ENCODE peak calls at places on chromosomes 3 and 15, in eight cellular contexts. O, X, Y, P, T, K, N and H are unnamed samples.

GRCh38 chr3:194572131-194572789 is 61.0 kb downstream of the TMEM44 start:
- DNase-seq in X (no peak), O (peak; percentile 62), Y (no peak), K (peak; percentile 40), T (no peak), P (no peak), N (peak; percentile 57), H (peak; percentile 67)

GRCh38 chr15:34336947-34337556 is 529 bp downstream of the SLC12A6 start:
- DNase-seq in O (no peak), K (peak; percentile 16), N (peak; percentile 67), Y (peak; percentile 41), T (no peak), P (no peak), X (no peak), H (no peak)

GRCh38 chr3:169812124-169812843 is 386 bp upstream of the LRRIQ4 start:
- DNase-seq in O (peak; percentile 32), Y (peak; percentile 60), T (peak; percentile 86), K (peak; percentile 82), X (peak; percentile 52), P (no peak), N (peak; percentile 84), H (no peak)

GRCh38 chr3:159607856-159608255 is 380.8 kb upstream of the IL12A start:
- DNase-seq in N (no peak), P (no peak), O (no peak), X (no peak), K (no peak), Y (no peak), T (no peak), H (no peak)

GRCh38 chr3:20074226-20075063 is 34.2 kb downstream of the KAT2B start:
- DNase-seq in K (no peak), P (no peak), Y (no peak), N (no peak), T (no peak), X (no peak), O (no peak), H (no peak)

GRCh38 chr3:180059351-180059750 is 22.6 kb upstream of the PEX5L start:
- DNase-seq in K (no peak), T (no peak), Y (no peak), P (no peak), X (no peak), N (no peak), O (no peak), H (no peak)

GRCh38 chr3:152279474-152279873 is 10.7 kb downstream of the MBNL1 start:
- DNase-seq in N (no peak), X (no peak), P (no peak), K (no peak), Y (no peak), O (no peak), T (no peak), H (no peak)

GRCh38 chr15:52558196-52558595 is 10.6 kb downstream of the ARPP19 start:
- DNase-seq in K (no peak), T (no peak), N (no peak), Y (no peak), X (no peak), P (peak; percentile 70), O (no peak), H (no peak)

GRCh38 chr3:100609305-100609704 is at the start of gene ADGRG7:
- DNase-seq in N (no peak), O (no peak), P (no peak), T (no peak), X (no peak), Y (no peak), K (no peak), H (no peak)

GRCh38 chr3:100609963-100610362 is 562 bp downstream of the ADGRG7 start:
- DNase-seq in K (no peak), X (no peak), P (no peak), Y (no peak), O (no peak), T (no peak), N (no peak), H (no peak)

GRCh38 chr3:100603449-100603848 is 6.0 kb upstream of the ADGRG7 start:
- DNase-seq in N (no peak), X (no peak), T (no peak), K (peak; percentile 43), Y (peak; percentile 6), P (no peak), O (no peak), H (no peak)

GRCh38 chr3:100605358-100605757 is 4.0 kb upstream of the ADGRG7 start:
- DNase-seq in K (peak; percentile 5), T (no peak), Y (no peak), O (no peak), X (no peak), N (no peak), P (no peak), H (no peak)

GRCh38 chr3:100606894-100607512 is 2.4 kb upstream of the ADGRG7 start:
- DNase-seq in N (no peak), T (no peak), O (no peak), X (no peak), K (no peak), P (no peak), Y (no peak), H (no peak)
- TF ChIP-seq CTCF in N (no peak), T (no peak), O (no peak), X (no peak), K (no peak), P (peak; percentile 20), Y (no peak), H (no peak)

GRCh38 chr15:43516185-43516584 is 1.2 kb upstream of the MAP1A start:
- DNase-seq in Y (no peak), X (no peak), O (no peak), K (no peak), N (no peak), P (no peak), T (no peak), H (no peak)

GRCh38 chr15:43516801-43517353 is 531 bp upstream of the MAP1A start:
- DNase-seq in Y (no peak), N (no peak), K (no peak), P (no peak), T (no peak), O (no peak), X (no peak), H (no peak)

GRCh38 chr15:43513550-43513949 is 3.9 kb upstream of the MAP1A start:
- DNase-seq in P (no peak), Y (no peak), T (no peak), K (no peak), X (no peak), O (no peak), N (no peak), H (no peak)

GRCh38 chr15:43515731-43516130 is 1.7 kb upstream of the MAP1A start:
- DNase-seq in K (no peak), X (no peak), N (no peak), P (no peak), O (no peak), T (no peak), Y (no peak), H (no peak)

DNA sequence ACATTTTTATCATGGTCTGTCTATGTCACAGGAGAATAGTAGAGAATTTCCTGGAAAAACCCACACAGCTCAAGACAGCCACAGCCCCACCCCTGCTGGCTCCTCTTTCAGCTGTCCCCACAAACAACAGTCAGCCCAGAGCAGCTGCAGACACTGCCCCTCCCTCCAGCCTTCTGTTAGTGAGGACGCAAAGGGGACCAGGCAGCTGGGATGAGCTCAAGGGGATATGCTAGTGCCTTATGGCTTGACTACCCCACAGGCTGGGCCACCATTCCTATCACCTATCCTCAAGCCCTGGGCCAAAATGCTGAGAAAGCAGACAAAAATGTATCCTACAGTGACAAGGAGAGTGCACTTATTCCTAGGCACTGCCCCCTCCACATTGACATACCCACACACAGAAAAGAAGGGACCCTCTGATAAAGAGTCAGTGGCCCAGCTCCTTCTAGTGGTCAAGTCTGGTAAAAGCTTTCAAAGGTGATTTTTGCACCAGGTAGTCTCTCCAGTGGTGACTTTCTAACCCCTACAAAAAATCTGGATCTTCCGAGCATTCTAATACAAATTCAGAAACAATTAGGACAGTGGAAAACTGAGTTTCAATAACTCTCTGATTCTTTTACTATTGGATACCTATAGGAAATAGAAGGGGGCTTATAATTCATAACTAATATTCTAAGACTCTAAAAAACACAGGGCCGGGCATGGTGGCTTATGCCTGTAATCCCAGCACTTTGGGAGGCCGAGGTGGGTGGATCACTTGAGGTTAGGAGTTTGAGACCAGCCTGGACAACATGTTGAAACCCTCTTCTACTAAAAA is 3.0 kb upstream of the MAP1A start:
- DNase-seq in T (no peak), N (no peak), K (peak; percentile 69), O (no peak), P (no peak), Y (peak; percentile 72), X (no peak), H (no peak)
- TF ChIP-seq CTCF in T (no peak), N (peak; percentile 45), K (peak; percentile 79), O (no peak), P (peak; percentile 72), Y (peak; percentile 98), X (peak; percentile 50), H (no peak)

GRCh38 chr3:65173841-65174240 is 486.0 kb upstream of the ADAMTS9 start:
- DNase-seq in Y (no peak), P (no peak), N (no peak), T (no peak), K (no peak), O (no peak), X (no peak), H (no peak)

GRCh38 chr3:65174713-65175112 is 486.9 kb upstream of the ADAMTS9 start:
- DNase-seq in O (no peak), N (no peak), K (no peak), X (no peak), T (no peak), Y (no peak), P (no peak), H (no peak)

GRCh38 chr3:65168547-65168946 is 480.7 kb upstream of the ADAMTS9 start:
- DNase-seq in T (no peak), X (no peak), Y (no peak), P (no peak), O (no peak), K (no peak), N (no peak), H (no peak)

GRCh38 chr3:65166531-65166930 is 478.7 kb upstream of the ADAMTS9 start:
- DNase-seq in N (no peak), T (no peak), X (no peak), P (no peak), Y (no peak), O (no peak), K (no peak), H (no peak)

DNA sequence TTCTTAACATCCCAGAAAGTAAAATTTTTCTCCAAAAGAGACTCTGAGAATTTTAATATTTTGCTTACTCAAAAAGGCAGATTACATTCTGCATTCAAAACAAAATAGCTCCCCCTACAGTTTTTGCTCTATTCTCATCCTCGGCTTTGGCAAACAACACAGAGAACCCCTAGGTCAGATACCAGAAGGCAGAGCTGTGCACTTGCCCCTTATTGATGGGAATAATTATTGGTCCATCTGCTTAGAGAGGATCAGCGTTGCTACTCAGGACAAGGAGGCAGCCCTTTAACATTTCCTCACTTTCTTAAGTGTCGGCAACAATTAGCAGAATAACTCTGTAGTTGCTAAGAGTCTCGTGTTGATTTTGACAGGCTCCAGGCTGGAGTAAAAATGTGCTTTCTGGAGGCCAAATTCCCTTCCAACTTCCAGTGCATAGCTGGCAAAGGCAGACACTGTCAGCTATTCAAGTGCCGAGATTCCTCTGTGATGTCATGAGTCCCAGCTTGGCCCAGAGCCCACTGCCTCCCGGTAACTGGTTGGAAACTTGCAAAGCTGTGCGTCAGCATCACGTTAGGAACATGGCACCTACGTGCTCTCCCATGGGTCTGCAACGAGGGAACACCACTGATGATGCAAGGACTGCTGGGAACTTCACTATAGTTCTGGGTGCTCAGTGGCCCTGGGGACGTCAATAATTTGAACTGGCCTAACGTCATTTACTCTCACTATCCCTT is 482.7 kb upstream of the ADAMTS9 start:
- DNase-seq in K (peak; percentile 44), O (peak; percentile 84), T (peak; percentile 60), Y (no peak), P (no peak), X (peak; percentile 53), N (peak; percentile 75), H (peak; percentile 85)
- TF ChIP-seq CTCF in K (peak; percentile 69), O (peak; percentile 7), T (no peak), Y (peak; percentile 46), P (no peak), X (peak; percentile 33), N (peak; percentile 20), H (no peak)

DNA sequence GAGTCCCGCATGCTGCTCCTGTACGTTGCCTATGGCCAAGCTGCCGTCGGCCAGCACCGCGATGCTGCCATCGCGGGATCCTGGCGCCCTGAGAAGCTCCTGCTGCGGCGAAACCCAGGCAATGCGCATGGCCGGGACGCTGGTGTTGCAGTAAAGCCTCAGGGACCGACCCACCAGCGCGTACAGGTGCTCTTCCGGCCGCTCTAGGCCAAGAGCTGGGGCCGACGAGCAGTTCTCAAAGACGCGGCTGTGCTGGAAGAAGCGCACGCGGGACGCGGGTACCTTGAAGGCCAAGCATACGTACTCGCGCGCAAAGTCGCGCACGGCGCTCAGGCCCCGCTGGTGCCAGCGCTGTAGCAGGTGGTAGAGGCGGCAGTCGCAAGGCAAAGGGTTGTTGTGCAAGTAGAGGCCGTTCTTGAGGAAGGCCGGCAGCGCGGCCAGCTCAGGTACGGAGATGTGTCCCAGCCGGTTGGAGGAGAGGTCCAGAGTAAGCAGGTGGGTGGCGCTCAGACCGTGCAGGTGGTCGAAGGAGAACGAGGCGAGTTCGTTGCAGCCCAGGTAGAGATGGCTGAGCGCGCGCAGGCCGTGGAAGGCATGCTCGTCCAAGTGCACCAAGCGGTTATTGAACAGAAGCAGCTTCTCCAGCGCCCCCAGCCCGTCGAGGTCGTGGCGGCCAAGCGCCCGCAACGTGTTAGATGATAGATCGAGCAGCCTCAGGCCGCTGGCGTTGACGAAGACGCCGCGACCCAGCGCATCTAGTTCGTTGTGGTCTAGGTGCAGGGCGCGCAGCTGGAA is 868 bp downstream of the AMIGO3 start:
- DNase-seq in N (no peak), X (no peak), K (peak; percentile 12), Y (no peak), P (no peak), T (peak; percentile 68), O (no peak), H (no peak)
- TF ChIP-seq CTCF in N (no peak), X (no peak), K (no peak), Y (no peak), P (no peak), T (no peak), O (no peak), H (no peak)